ENCODE peak calls at places on chromosomes 2 and 18, in four cellular contexts. Q, X, W and P are unnamed samples.
A peak's percentile ranks its signal among the peaks of the same experiment; 100 is the strongest.

GRCh38 chr2:233832869-233833812 is 21.2 kb downstream of the HJURP start:
- DNase-seq in Q (peak; percentile 69), X (no peak), W (peak; percentile 62), P (peak; percentile 41)

GRCh38 chr18:58695772-58696171 is 24.5 kb downstream of the MALT1 start:
- DNase-seq in Q (no peak), X (peak; percentile 28), W (no peak), P (no peak)

GRCh38 chr2:160921401-160921964 is 238.7 kb upstream of the TANK start:
- DNase-seq in Q (no peak), X (no peak), W (no peak), P (no peak)

GRCh38 chr2:120675460-120676130 is 60.1 kb upstream of the GLI2 start:
- DNase-seq in Q (no peak), X (peak; percentile 47), W (no peak), P (no peak)

GRCh38 chr2:146079216-146079615 is 1559.3 kb upstream of the ZEB2 start:
- DNase-seq in Q (peak; percentile 36), X (no peak), W (no peak), P (no peak)

GRCh38 chr18:7617738-7618422 is 50.8 kb downstream of the PTPRM start:
- DNase-seq in Q (peak; percentile 97), X (no peak), W (no peak), P (no peak)

GRCh38 chr2:108968619-108969018 is 20.4 kb downstream of the EDAR start:
- DNase-seq in Q (peak; percentile 55), X (no peak), W (no peak), P (no peak)

GRCh38 chr2:160209457-160209856 is 9.4 kb upstream of the ITGB6 start:
- DNase-seq in Q (peak; percentile 97), X (no peak), W (no peak), P (no peak)

GRCh38 chr18:49548266-49548665 is 13.6 kb upstream of the LIPG start:
- DNase-seq in Q (peak; percentile 92), X (no peak), W (no peak), P (no peak)

GRCh38 chr18:62744076-62744705 is 28.9 kb downstream of the PHLPP1 start:
- DNase-seq in Q (peak; percentile 46), X (no peak), W (no peak), P (no peak)

GRCh38 chr2:171598713-171599319 is 76.5 kb downstream of the CYBRD1 start:
- DNase-seq in Q (peak; percentile 63), X (peak; percentile 44), W (no peak), P (no peak)

GRCh38 chr2:231567159-231567558 is 25.5 kb upstream of the TEX44 start:
- DNase-seq in Q (no peak), X (no peak), W (no peak), P (no peak)

GRCh38 chr2:96601382-96602292 is 36.5 kb downstream of the KANSL3 start:
- DNase-seq in Q (no peak), X (no peak), W (no peak), P (no peak)

GRCh38 chr18:45324489-45325111 is 290.7 kb upstream of the SLC14A2 start:
- DNase-seq in Q (peak; percentile 82), X (no peak), W (no peak), P (peak; percentile 75)

GRCh38 chr2:102159295-102159694 is 16.7 kb downstream of the IL1R1 start:
- DNase-seq in Q (peak; percentile 13), X (no peak), W (no peak), P (no peak)

GRCh38 chr2:9400268-9401058 is 22.9 kb downstream of the ITGB1BP1 start:
- DNase-seq in Q (no peak), X (no peak), W (peak; percentile 48), P (peak; percentile 6)

GRCh38 chr2:222952204-222952603 is 91.4 kb downstream of the ACSL3 start:
- DNase-seq in Q (no peak), X (no peak), W (no peak), P (no peak)

GRCh38 chr2:234249873-234250272 is 199.4 kb downstream of the SPP2 start:
- DNase-seq in Q (peak; percentile 93), X (no peak), W (no peak), P (no peak)

GRCh38 chr2:229445501-229446294 is 174.6 kb upstream of the PID1 start:
- DNase-seq in Q (peak; percentile 76), X (no peak), W (no peak), P (peak; percentile 66)

GRCh38 chr2:96758987-96759386 is 1.7 kb upstream of the CNNM4 start:
- DNase-seq in Q (no peak), X (no peak), W (no peak), P (no peak)

GRCh38 chr2:38465789-38466127 is 88.7 kb upstream of the ATL2 start:
- DNase-seq in Q (peak; percentile 25), X (no peak), W (no peak), P (no peak)

GRCh38 chr2:145064476-145064875 is 544.6 kb upstream of the ZEB2 start:
- DNase-seq in Q (no peak), X (no peak), W (no peak), P (no peak)

GRCh38 chr2:6963727-6964126 is 46.5 kb downstream of the RNF144A start:
- DNase-seq in Q (no peak), X (no peak), W (no peak), P (no peak)

GRCh38 chr2:171430516-171431410 is 3.0 kb downstream of the METTL8 start:
- DNase-seq in Q (no peak), X (no peak), W (no peak), P (no peak)

GRCh38 chr2:190679813-190680591 is 31.1 kb downstream of the NAB1 start:
- DNase-seq in Q (no peak), X (peak; percentile 54), W (peak; percentile 74), P (peak; percentile 77)

GRCh38 chr2:208556954-208557601 is 150.5 kb downstream of the PTH2R start:
- DNase-seq in Q (no peak), X (no peak), W (no peak), P (no peak)

GRCh38 chr2:77768508-77768907 is 246.3 kb upstream of the LRRTM4 start:
- DNase-seq in Q (no peak), X (no peak), W (no peak), P (no peak)

GRCh38 chr2:178819992-178820391 is 12.8 kb upstream of the TTN start:
- DNase-seq in Q (peak; percentile 36), X (no peak), W (no peak), P (no peak)

GRCh38 chr2:67446504-67446911 is 49.4 kb downstream of the ETAA1 start:
- DNase-seq in Q (peak; percentile 72), X (no peak), W (no peak), P (no peak)

GRCh38 chr2:113192459-113193100 is 18.8 kb downstream of the PSD4 start:
- DNase-seq in Q (no peak), X (no peak), W (no peak), P (no peak)

GRCh38 chr2:10326707-10327594 is 24.2 kb downstream of the HPCAL1 start:
- DNase-seq in Q (no peak), X (no peak), W (no peak), P (peak; percentile 70)

GRCh38 chr2:236863729-236864126 is 222.0 kb upstream of the COPS8 start:
- DNase-seq in Q (no peak), X (no peak), W (no peak), P (no peak)

GRCh38 chr2:195498176-195498575 is 158.8 kb upstream of the SLC39A10 start:
- DNase-seq in Q (peak; percentile 19), X (peak; percentile 64), W (no peak), P (peak; percentile 57)

DNA sequence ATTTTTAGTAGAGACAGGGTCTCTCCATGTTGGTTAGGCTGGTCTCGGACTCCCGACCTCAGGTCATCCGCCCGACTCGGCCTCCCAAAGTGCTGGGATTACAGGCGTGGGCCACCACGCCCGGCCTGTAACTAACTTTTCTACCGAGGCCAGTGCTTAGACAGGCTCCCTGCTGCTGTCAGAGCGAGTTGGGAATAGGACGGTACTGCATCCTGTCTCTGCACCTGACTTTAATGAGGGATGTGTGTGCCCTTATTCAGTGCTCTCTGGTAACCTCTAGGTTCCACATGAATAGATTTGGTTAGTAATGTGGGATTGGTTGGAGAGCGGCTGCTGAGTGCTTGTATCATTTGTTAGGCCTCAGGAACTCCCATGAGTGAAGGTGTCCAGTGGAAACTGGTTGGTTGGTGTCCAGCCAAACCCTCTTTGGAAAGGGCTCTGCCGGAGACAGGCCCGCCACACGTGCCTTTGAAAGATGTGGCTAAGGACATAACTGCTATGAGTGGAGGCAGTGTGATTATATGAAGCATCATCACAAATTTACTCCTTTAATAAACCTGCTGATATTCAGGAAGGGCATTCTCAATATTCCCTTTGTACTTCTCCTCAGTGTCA is 36.6 kb downstream of the MYOM1 start:
- DNase-seq in Q (no peak), X (no peak), W (no peak), P (no peak)
- H3K4me1 ChIP-seq in Q (peaks cover 2% of the 10 kb centered on the region), X (no peaks in the 10 kb centered on the region), W (no peaks in the 10 kb centered on the region), P (peaks cover 2% of the 10 kb centered on the region)

GRCh38 chr2:116810645-116811044 is 1003.8 kb upstream of the DDX18 start:
- DNase-seq in Q (peak; percentile 9), X (no peak), W (no peak), P (no peak)

GRCh38 chr2:116804901-116805300 is 1009.6 kb upstream of the DDX18 start:
- DNase-seq in Q (no peak), X (no peak), W (no peak), P (no peak)

GRCh38 chr2:116809074-116809473 is 1005.4 kb upstream of the DDX18 start:
- DNase-seq in Q (no peak), X (no peak), W (no peak), P (no peak)

GRCh38 chr2:116810071-116810470 is 1004.4 kb upstream of the DDX18 start:
- DNase-seq in Q (no peak), X (no peak), W (no peak), P (no peak)
- H3K4me1 ChIP-seq in Q (no peaks in the 10 kb centered on the region), X (no peaks in the 10 kb centered on the region), W (no peaks in the 10 kb centered on the region), P (no peaks in the 10 kb centered on the region)

DNA sequence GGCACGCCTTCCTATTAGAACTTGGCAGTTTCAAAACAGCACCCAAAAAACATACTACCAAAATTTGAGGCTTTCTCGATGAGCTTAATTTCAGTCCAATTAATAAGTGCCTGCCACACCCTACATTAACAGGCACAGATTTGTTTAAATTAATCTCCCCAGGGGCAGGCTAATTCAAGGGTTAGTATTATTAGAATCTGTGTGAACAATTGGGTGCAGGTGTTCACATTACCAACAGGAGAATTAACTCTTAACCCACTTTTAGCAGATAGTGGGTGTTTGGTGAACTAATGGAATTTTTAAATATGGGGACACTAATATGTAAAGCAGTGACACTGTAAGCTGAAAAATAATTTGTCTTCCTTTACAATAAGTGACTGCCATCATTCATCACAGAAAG is 4.1 kb downstream of the MBD2 start:
- DNase-seq in Q (no peak), X (no peak), W (no peak), P (no peak)
- H3K4me1 ChIP-seq in Q (no peaks in the 10 kb centered on the region), X (peaks cover 70% of the 10 kb centered on the region), W (peaks cover 36% of the 10 kb centered on the region), P (peaks cover 2% of the 10 kb centered on the region)

GRCh38 chr18:56176750-56177149 is 461.6 kb downstream of the TXNL1 start:
- DNase-seq in Q (no peak), X (no peak), W (no peak), P (no peak)

GRCh38 chr18:56173542-56174220 is 464.7 kb downstream of the TXNL1 start:
- DNase-seq in Q (no peak), X (no peak), W (no peak), P (no peak)

GRCh38 chr18:56175309-56175708 is 463.1 kb downstream of the TXNL1 start:
- DNase-seq in Q (no peak), X (no peak), W (no peak), P (no peak)

GRCh38 chr18:56171854-56172253 is 466.5 kb downstream of the TXNL1 start:
- DNase-seq in Q (no peak), X (no peak), W (no peak), P (no peak)

DNA sequence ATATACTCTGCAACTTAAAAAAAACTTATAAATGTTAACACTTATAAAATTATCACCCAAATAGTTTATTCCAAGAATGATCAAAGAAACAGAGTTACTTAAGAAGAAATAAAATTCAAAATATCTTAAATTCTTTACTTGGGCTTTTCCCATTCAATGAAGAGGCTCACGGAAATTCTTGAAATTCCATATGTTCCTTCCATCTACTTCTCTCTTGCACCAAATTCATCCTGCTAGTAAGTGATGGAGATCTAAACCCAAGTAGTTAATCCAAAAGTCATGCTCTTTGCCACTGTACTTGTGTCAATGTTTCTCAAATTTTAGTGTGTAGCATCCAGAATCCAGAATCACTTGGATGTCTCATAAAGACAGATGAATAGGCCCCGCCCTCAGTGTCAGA is 465.9 kb downstream of the TXNL1 start:
- DNase-seq in Q (no peak), X (no peak), W (no peak), P (no peak)
- H3K4me1 ChIP-seq in Q (peaks cover 11% of the 10 kb centered on the region), X (no peaks in the 10 kb centered on the region), W (peaks cover 4% of the 10 kb centered on the region), P (no peaks in the 10 kb centered on the region)